ENCODE peak calls at places on chromosome 5, in four cellular contexts. S is tibial artery; N is K562; P is CD8-positive, alpha-beta T cell. U is an unnamed sample. For H3K27me3 and H3K9me3, the result is how much of the 10 kb centered on the place peaks cover.

GRCh38 chr5:163607256-163607655 is 101.8 kb downstream of the MAT2B start:
- DNase-seq in S (no peak), N (no peak), P (no peak), U (no peak)

GRCh38 chr5:131406997-131407638 is 143.3 kb downstream of the CDC42SE2 start:
- DNase-seq in S (no peak), N (no peak), P (no peak), U (no peak)

GRCh38 chr5:119190470-119190869 is 119.6 kb downstream of the DMXL1 start:
- DNase-seq in S (no peak), N (no peak), P (no peak), U (no peak)

GRCh38 chr5:56816546-56817081 is 1.3 kb downstream of the MAP3K1 start:
- DNase-seq in S (peak), N (peak), P (peak), U (peak)

GRCh38 chr5:86997501-86997900 is 270.2 kb upstream of the RASA1 start:
- DNase-seq in S (no peak), N (no peak), P (no peak), U (no peak)

GRCh38 chr5:68659876-68660275 is 433.9 kb upstream of the SLC30A5 start:
- DNase-seq in S (no peak), N (no peak), P (no peak), U (no peak)

GRCh38 chr5:166720026-166720425 is 1571.4 kb upstream of the WWC1 start:
- DNase-seq in S (no peak), N (no peak), P (no peak), U (no peak)

GRCh38 chr5:42516282-42517042 is 93.2 kb downstream of the GHR start:
- DNase-seq in S (no peak), N (no peak), P (no peak), U (no peak)

GRCh38 chr5:153629027-153629426 is 138.6 kb downstream of the GRIA1 start:
- DNase-seq in S (peak), N (no peak), P (no peak), U (no peak)

GRCh38 chr5:3139596-3139995 is 388.1 kb upstream of the IRX2 start:
- DNase-seq in S (no peak), N (no peak), P (no peak), U (no peak)

GRCh38 chr5:998975-999501 is 9.6 kb upstream of the NKD2 start:
- DNase-seq in S (peak), N (no peak), P (no peak), U (no peak)

GRCh38 chr5:998276-998974 is 10.2 kb upstream of the NKD2 start:
- DNase-seq in S (peak), N (no peak), P (no peak), U (no peak)

GRCh38 chr5:999724-1000123 is 8.9 kb upstream of the NKD2 start:
- DNase-seq in S (peak), N (no peak), P (no peak), U (no peak)

GRCh38 chr5:997001-997474 is 11.6 kb upstream of the NKD2 start:
- DNase-seq in S (peak), N (peak), P (no peak), U (peak)

GRCh38 chr5:997711-998110 is 10.9 kb upstream of the NKD2 start:
- DNase-seq in S (peak), N (no peak), P (no peak), U (no peak)
- H3K27me3 ChIP-seq in S (under half), N (under half), P (under half), U (under half)

GRCh38 chr5:38736089-38736488 is 109.7 kb upstream of the OSMR start:
- DNase-seq in S (no peak), N (no peak), P (no peak), U (no peak)

GRCh38 chr5:38743562-38743961 is 102.2 kb upstream of the OSMR start:
- DNase-seq in S (no peak), N (no peak), P (no peak), U (no peak)

GRCh38 chr5:38734353-38734752 is 111.5 kb upstream of the OSMR start:
- DNase-seq in S (no peak), N (no peak), P (no peak), U (no peak)

GRCh38 chr5:38742821-38743220 is 103.0 kb upstream of the OSMR start:
- DNase-seq in S (no peak), N (no peak), P (no peak), U (no peak)

GRCh38 chr5:38738898-38739743 is 106.7 kb upstream of the OSMR start:
- DNase-seq in S (no peak), N (no peak), P (no peak), U (no peak)
- H3K27ac ChIP-seq in S (no peak), N (no peak), P (no peak), U (no peak)

GRCh38 chr5:141382469-141383294 is at the start of gene PCDHGA7:
- DNase-seq in S (no peak), N (peak), P (no peak), U (no peak)
- H3K9me3 ChIP-seq in S (under half), N (under half), P (under half), U (under half)

GRCh38 chr5:181052526-181052927 is 12.5 kb downstream of the BTNL9 start:
- DNase-seq in S (no peak), N (no peak), P (no peak), U (no peak)
- H3K27me3 ChIP-seq in S (half or more), N (under half), P (under half), U (under half)

DNA sequence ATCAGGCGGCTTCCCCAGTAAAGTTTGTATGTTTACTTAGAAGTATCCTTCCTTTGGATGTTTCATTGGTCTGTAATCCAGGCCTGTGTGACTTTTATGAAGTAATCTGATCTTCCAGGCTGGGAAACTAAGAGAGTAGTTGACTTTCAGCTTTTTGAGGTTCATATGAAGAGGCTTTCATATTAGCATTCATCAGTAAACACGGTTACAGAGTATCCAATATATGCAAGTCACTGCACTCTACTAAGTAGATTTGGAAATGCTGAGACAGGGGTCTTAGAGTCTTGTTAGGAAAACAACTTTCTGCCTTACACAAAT is 1.1 kb downstream of the DNAJC21 start:
- DNase-seq in S (no peak), N (no peak), P (no peak), U (no peak)
- H3K27ac ChIP-seq in S (peak), N (peak), P (peak), U (peak)

U was measured in naive thymus-derived CD4-positive, alpha-beta T cell.